ENCODE peak calls at places on chromosomes 1 and 21, in seven cellular contexts. C is NCI-H2081; P is GM12891; T is RPMI7951; X is effector memory CD8-positive, alpha-beta T cell; U is heart left ventricle; R is epithelial cell of proximal tubule. W is an unnamed sample.

GRCh38 chr1:215568287-215568692 is 1.2 kb downstream of the KCTD3 start:
- DNase-seq in T (peak; percentile 60), P (peak; percentile 18), R (no peak), C (no peak), X (no peak), U (no peak), W (no peak)

GRCh38 chr1:152164542-152165136 is 5.6 kb upstream of the RPTN start:
- DNase-seq in T (no peak), C (no peak), X (no peak), U (no peak), R (no peak), P (no peak), W (no peak)

GRCh38 chr1:78229344-78229743 is 183.6 kb downstream of the GIPC2 start:
- DNase-seq in X (no peak), T (peak; percentile 83), U (no peak), R (peak; percentile 55), C (no peak), P (no peak), W (no peak)

GRCh38 chr1:41357451-41358151 is 3.6 kb upstream of the FOXO6 start:
- DNase-seq in C (no peak), T (peak; percentile 26), R (no peak), P (no peak), X (no peak), U (peak; percentile 73), W (no peak)

GRCh38 chr1:51642739-51643142 is 25.8 kb downstream of the OSBPL9 start:
- DNase-seq in P (no peak), R (no peak), U (no peak), C (no peak), X (no peak), T (peak; percentile 76), W (no peak)

GRCh38 chr1:20645414-20645813 is 12.2 kb downstream of the PINK1 start:
- DNase-seq in X (no peak), T (no peak), R (no peak), U (no peak), P (no peak), C (no peak), W (no peak)

GRCh38 chr1:41851589-41851988 is 67.1 kb downstream of the HIVEP3 start:
- DNase-seq in R (peak; percentile 47), X (no peak), P (no peak), C (no peak), T (peak; percentile 97), U (no peak), W (no peak)

GRCh38 chr1:206074839-206075238 is 21.9 kb downstream of the RHEX start:
- DNase-seq in R (no peak), X (no peak), U (no peak), P (no peak), T (no peak), C (peak; percentile 6), W (no peak)

GRCh38 chr1:66533804-66534745 is at the start of gene SGIP1:
- DNase-seq in R (no peak), C (peak; percentile 90), U (peak; percentile 77), P (no peak), X (no peak), T (no peak), W (no peak)

GRCh38 chr1:201376464-201377374 is 761 bp downstream of the TNNT2 start:
- DNase-seq in U (no peak), P (peak; percentile 63), T (peak; percentile 10), C (no peak), X (no peak), R (no peak), W (no peak)

GRCh38 chr1:150498342-150498741 is 9.6 kb upstream of the ECM1 start:
- DNase-seq in X (no peak), T (no peak), C (no peak), R (no peak), U (no peak), P (no peak), W (no peak)

GRCh38 chr1:194431121-194431520 is 1244.7 kb upstream of the B3GALT2 start:
- DNase-seq in C (no peak), X (no peak), R (no peak), T (no peak), U (no peak), P (no peak), W (no peak)

GRCh38 chr1:15620155-15620545 is 2.9 kb downstream of the DDI2 start:
- DNase-seq in X (no peak), P (no peak), R (no peak), C (no peak), T (no peak), U (no peak), W (no peak)

GRCh38 chr1:210373878-210374599 is 45.3 kb downstream of the HHAT start:
- DNase-seq in X (peak; percentile 62), T (peak; percentile 98), U (no peak), P (peak; percentile 47), C (peak; percentile 50), R (peak; percentile 99), W (no peak)

GRCh38 chr1:228514421-228514820 is 27.2 kb downstream of the RNF187 start:
- DNase-seq in R (no peak), T (no peak), P (no peak), U (no peak), C (no peak), X (no peak), W (no peak)

GRCh38 chr1:113937146-113937545 is 8.0 kb downstream of the HIPK1 start:
- DNase-seq in X (no peak), U (no peak), T (no peak), C (no peak), P (no peak), R (no peak), W (no peak)

GRCh38 chr1:93016171-93016570 is 54.9 kb upstream of the DIPK1A start:
- DNase-seq in C (no peak), P (no peak), R (no peak), U (no peak), T (no peak), X (no peak), W (no peak)

GRCh38 chr1:68210027-68210426 is 22.3 kb downstream of the WLS start:
- DNase-seq in R (no peak), C (no peak), T (peak; percentile 33), X (no peak), U (no peak), P (no peak), W (no peak)

GRCh38 chr1:145845144-145845513 is 301 bp upstream of the NUDT17 start:
- DNase-seq in P (no peak), R (no peak), X (peak; percentile 8), T (no peak), C (no peak), U (no peak), W (no peak)

GRCh38 chr1:109910123-109910962 is at the start of gene CSF1:
- DNase-seq in U (peak; percentile 82), P (peak; percentile 59), X (peak; percentile 57), R (no peak), C (no peak), T (peak; percentile 91), W (peak; percentile 15)

GRCh38 chr21:41147979-41148355 is 20.0 kb upstream of the BACE2 start:
- DNase-seq in P (no peak), T (no peak), U (no peak), X (no peak), R (no peak), C (no peak), W (no peak)

GRCh38 chr1:201575912-201576311 is 37.0 kb downstream of the NAV1 start:
- DNase-seq in C (no peak), R (no peak), X (no peak), P (no peak), U (no peak), T (no peak), W (no peak)

GRCh38 chr1:42311138-42311537 is 23.9 kb downstream of the FOXJ3 start:
- DNase-seq in U (no peak), C (no peak), T (no peak), R (no peak), P (no peak), X (no peak), W (no peak)

GRCh38 chr21:15063081-15063820 is 1.5 kb downstream of the NRIP1 start:
- DNase-seq in T (peak; percentile 14), C (no peak), P (no peak), R (no peak), X (no peak), U (no peak), W (no peak)

GRCh38 chr1:100130552-100131077 is 2.1 kb downstream of the SASS6 start:
- DNase-seq in C (no peak), X (no peak), P (no peak), T (peak; percentile 31), U (no peak), R (no peak), W (no peak)

GRCh38 chr1:149942207-149942606 is 5.5 kb upstream of the MTMR11 start:
- DNase-seq in X (no peak), P (no peak), U (peak; percentile 40), T (peak; percentile 13), R (no peak), C (no peak), W (no peak)

GRCh38 chr1:101150676-101151075 is 86.1 kb upstream of the S1PR1 start:
- DNase-seq in X (no peak), C (no peak), R (peak; percentile 44), P (no peak), T (no peak), U (no peak), W (no peak)